ENCODE peak calls at places on chromosome 14, in four cellular contexts. Q is GM12878, M is BE2C, Z is Kasumi-1. T is an unnamed sample.

GRCh38 chr14:61965030-61965745 is 203.0 kb downstream of the SNAPC1 start:
- DNase-seq in Q (no peak), M (no peak), Z (no peak), T (no peak)

GRCh38 chr14:91339606-91340369 is 77.8 kb downstream of the CCDC88C start:
- DNase-seq in Q (no peak), M (no peak), Z (no peak), T (no peak)

GRCh38 chr14:48575772-48576171 is 900.4 kb upstream of the MDGA2 start:
- DNase-seq in Q (no peak), M (peak), Z (no peak), T (no peak)

GRCh38 chr14:50334211-50334610 is 22.1 kb downstream of the DMAC2L start:
- DNase-seq in Q (no peak), M (no peak), Z (no peak), T (no peak)

GRCh38 chr14:32366995-32367394 is 37.9 kb downstream of the AKAP6 start:
- DNase-seq in Q (no peak), M (no peak), Z (no peak), T (no peak)

GRCh38 chr14:100780246-100780645 is 45.7 kb upstream of the MEG3 start:
- DNase-seq in Q (no peak), M (no peak), Z (no peak), T (no peak)

GRCh38 chr14:53954551-53955233 is 1.9 kb downstream of the BMP4 start:
- DNase-seq in Q (no peak), M (no peak), Z (no peak), T (no peak)

GRCh38 chr14:96084796-96085195 is 45.6 kb downstream of the C14orf132 start:
- DNase-seq in Q (no peak), M (no peak), Z (no peak), T (no peak)

GRCh38 chr14:102944448-102945330 is 22.2 kb downstream of the AMN start:
- DNase-seq in Q (no peak), M (no peak), Z (no peak), T (no peak)

GRCh38 chr14:81221579-81222102 is 882 bp upstream of the GTF2A1 start:
- DNase-seq in Q (no peak), M (no peak), Z (no peak), T (no peak)

GRCh38 chr14:104098272-104099095 is 13.0 kb downstream of the ASPG start:
- DNase-seq in Q (no peak), M (no peak), Z (no peak), T (no peak)

GRCh38 chr14:68762944-68763831 is 29.7 kb downstream of the ZFP36L1 start:
- DNase-seq in Q (no peak), M (peak), Z (peak), T (no peak)

GRCh38 chr14:63394856-63395255 is 76.1 kb upstream of the GPHB5 start:
- DNase-seq in Q (no peak), M (no peak), Z (no peak), T (no peak)

GRCh38 chr14:76773188-76773885 is 12.1 kb downstream of the VASH1 start:
- DNase-seq in Q (no peak), M (no peak), Z (peak), T (no peak)

GRCh38 chr14:77133718-77134338 is 7.8 kb downstream of the ZDHHC22 start:
- DNase-seq in Q (no peak), M (no peak), Z (peak), T (peak)

GRCh38 chr14:33165144-33165925 is 226.7 kb downstream of the NPAS3 start:
- DNase-seq in Q (no peak), M (no peak), Z (no peak), T (no peak)

GRCh38 chr14:57486767-57487379 is 6.8 kb downstream of the CCDC198 start:
- DNase-seq in Q (no peak), M (peak), Z (peak), T (no peak)

GRCh38 chr14:96162265-96162664 is 42.4 kb upstream of the BDKRB2 start:
- DNase-seq in Q (no peak), M (no peak), Z (no peak), T (no peak)

GRCh38 chr14:100761481-100761880 is 34.8 kb downstream of the DLK1 start:
- DNase-seq in Q (no peak), M (no peak), Z (no peak), T (no peak)

GRCh38 chr14:78228702-78229327 is 58.6 kb downstream of the NRXN3 start:
- DNase-seq in Q (no peak), M (no peak), Z (no peak), T (no peak)

GRCh38 chr14:101073598-101073965 is 170.1 kb upstream of the RTL1 start:
- DNase-seq in Q (no peak), M (no peak), Z (no peak), T (no peak)

GRCh38 chr14:20278414-20278813 is 27.3 kb downstream of the TTC5 start:
- DNase-seq in Q (no peak), M (peak), Z (peak), T (no peak)

GRCh38 chr14:60658116-60658515 is 8.8 kb upstream of the SIX1 start:
- DNase-seq in Q (no peak), M (no peak), Z (no peak), T (no peak)

GRCh38 chr14:49189381-49189780 is 396.8 kb downstream of the RPS29 start:
- DNase-seq in Q (no peak), M (peak), Z (no peak), T (no peak)

GRCh38 chr14:91027556-91027955 is 32.9 kb downstream of the RPS6KA5 start:
- DNase-seq in Q (no peak), M (no peak), Z (no peak), T (no peak)

GRCh38 chr14:60590907-60591510 is 58.3 kb downstream of the SIX1 start:
- DNase-seq in Q (no peak), M (no peak), Z (peak), T (no peak)

GRCh38 chr14:99602054-99602787 is 1.8 kb downstream of the CCDC85C start:
- DNase-seq in Q (no peak), M (no peak), Z (peak), T (no peak)

GRCh38 chr14:99507860-99508640 is 26.8 kb downstream of the CCNK start:
- DNase-seq in Q (no peak), M (no peak), Z (no peak), T (no peak)

GRCh38 chr14:102481791-102482238 is 27.8 kb downstream of the ANKRD9 start:
- DNase-seq in Q (no peak), M (no peak), Z (no peak), T (no peak)

GRCh38 chr14:24701031-24701430 is 67.0 kb upstream of the GZMB start:
- DNase-seq in Q (no peak), M (no peak), Z (peak), T (no peak)

GRCh38 chr14:103072595-103073366 is 11.2 kb upstream of the LBHD2 start:
- DNase-seq in Q (no peak), M (no peak), Z (no peak), T (no peak)

GRCh38 chr14:94775082-94775874 is 5.4 kb upstream of the GSC start:
- DNase-seq in Q (no peak), M (no peak), Z (no peak), T (no peak)

GRCh38 chr14:50417853-50418252 is 21.2 kb upstream of the CDKL1 start:
- DNase-seq in Q (no peak), M (no peak), Z (no peak), T (no peak)

GRCh38 chr14:72965249-72965648 is 39.0 kb downstream of the DCAF4 start:
- DNase-seq in Q (no peak), M (no peak), Z (no peak), T (no peak)

GRCh38 chr14:39203659-39204606 is 28.9 kb downstream of the PNN start:
- DNase-seq in Q (no peak), M (peak), Z (no peak), T (no peak)

GRCh38 chr14:46496409-46496808 is 155.2 kb downstream of the RPL10L start:
- DNase-seq in Q (no peak), M (no peak), Z (no peak), T (no peak)